ENCODE peak calls at places on chromosomes 11 and 22, in five cellular contexts. J is pancreas; T is astrocyte of the spinal cord; W is PC-3; K is activated CD4-positive, alpha-beta T cell treated with anti-CD3 and anti-CD28 coated beads for 24 hours. G is an unnamed sample.
A peak's percentile ranks its signal among the peaks of the same experiment; 100 is the strongest.

GRCh38 chr11:36622431-36623136 is 24.5 kb upstream of the RAG2 start:
- DNase-seq in J (no peak), T (peak; percentile 29), W (peak; percentile 48), K (no peak), G (peak; percentile 46)

GRCh38 chr22:48919851-48920589 is 907.7 kb downstream of the BRD1 start:
- DNase-seq in J (no peak), T (no peak), W (no peak), K (no peak), G (no peak)

GRCh38 chr11:59573216-59573615 is 42.4 kb downstream of the OSBP start:
- DNase-seq in J (no peak), T (peak; percentile 80), W (peak; percentile 48), K (no peak), G (no peak)

GRCh38 chr11:3146612-3147256 is 18.4 kb downstream of the OSBPL5 start:
- DNase-seq in J (no peak), T (peak; percentile 73), W (no peak), K (no peak), G (no peak)

GRCh38 chr11:6755303-6755952 is 16.3 kb downstream of the OR2AG2 start:
- DNase-seq in J (no peak), T (peak; percentile 29), W (peak; percentile 60), K (no peak), G (no peak)

GRCh38 chr11:119704849-119705248 is 24.2 kb downstream of the NECTIN1 start:
- DNase-seq in J (peak; percentile 13), T (no peak), W (no peak), K (no peak), G (no peak)

GRCh38 chr11:115220881-115221280 is 283.3 kb downstream of the CADM1 start:
- DNase-seq in J (no peak), T (no peak), W (no peak), K (no peak), G (no peak)

GRCh38 chr11:128720522-128720985 is 26.7 kb downstream of the FLI1 start:
- DNase-seq in J (no peak), T (peak; percentile 65), W (no peak), K (peak; percentile 27), G (no peak)

GRCh38 chr22:23175817-23176644 is 4.3 kb upstream of the BCR start:
- DNase-seq in J (peak; percentile 35), T (no peak), W (no peak), K (no peak), G (no peak)

GRCh38 chr11:9594267-9595046 is 21.0 kb downstream of the WEE1 start:
- DNase-seq in J (no peak), T (no peak), W (no peak), K (no peak), G (no peak)

GRCh38 chr11:61907871-61908729 is 9.3 kb downstream of the RAB3IL1 start:
- DNase-seq in J (peak; percentile 55), T (no peak), W (no peak), K (no peak), G (no peak)

GRCh38 chr11:44286268-44286880 is 23.6 kb downstream of the ALX4 start:
- DNase-seq in J (no peak), T (no peak), W (peak; percentile 70), K (peak; percentile 58), G (peak; percentile 50)

GRCh38 chr11:43547411-43547718 is 133.2 kb upstream of the HSD17B12 start:
- DNase-seq in J (peak; percentile 68), T (no peak), W (no peak), K (no peak), G (no peak)

GRCh38 chr22:25110846-25111578 is 88.6 kb upstream of the CRYBB3 start:
- DNase-seq in J (peak; percentile 93), T (peak; percentile 85), W (peak; percentile 71), K (peak; percentile 30), G (peak; percentile 49)

GRCh38 chr22:37777122-37777687 is 30.5 kb upstream of the GCAT start:
- DNase-seq in J (peak; percentile 88), T (peak; percentile 90), W (peak; percentile 96), K (no peak), G (no peak)

GRCh38 chr11:12968101-12968500 is 41.0 kb upstream of the RASSF10 start:
- DNase-seq in J (no peak), T (no peak), W (peak; percentile 69), K (no peak), G (no peak)

GRCh38 chr22:27749597-27750225 is 51.8 kb downstream of the MN1 start:
- DNase-seq in J (no peak), T (peak; percentile 43), W (no peak), K (no peak), G (no peak)

GRCh38 chr11:123254357-123254756 is 59.3 kb upstream of the CLMP start:
- DNase-seq in J (no peak), T (no peak), W (no peak), K (no peak), G (no peak)

GRCh38 chr11:46389450-46390330 is 1.9 kb downstream of the CHRM4 start:
- DNase-seq in J (peak; percentile 90), T (peak; percentile 61), W (peak; percentile 75), K (peak; percentile 65), G (peak; percentile 60)

GRCh38 chr11:96567193-96567592 is 177.4 kb downstream of the JRKL start:
- DNase-seq in J (no peak), T (peak; percentile 36), W (no peak), K (no peak), G (no peak)

GRCh38 chr11:117600261-117600783 is 196.7 kb downstream of the DSCAML1 start:
- DNase-seq in J (no peak), T (no peak), W (no peak), K (no peak), G (no peak)

GRCh38 chr11:33692013-33692504 is 8.6 kb downstream of the C11orf91 start:
- DNase-seq in J (no peak), T (peak; percentile 98), W (peak; percentile 96), K (no peak), G (no peak)

GRCh38 chr22:45818130-45819085 is 146.8 kb downstream of the ATXN10 start:
- DNase-seq in J (no peak), T (peak; percentile 38), W (no peak), K (no peak), G (no peak)

GRCh38 chr11:40987895-40988435 is 471.5 kb downstream of the LRRC4C start:
- DNase-seq in J (no peak), T (no peak), W (no peak), K (no peak), G (no peak)

GRCh38 chr22:29359469-29359868 is 28.9 kb downstream of the AP1B1 start:
- DNase-seq in J (peak; percentile 72), T (peak; percentile 76), W (peak; percentile 51), K (no peak), G (no peak)

GRCh38 chr11:46529086-46529905 is 64.5 kb downstream of the AMBRA1 start:
- DNase-seq in J (no peak), T (peak; percentile 46), W (peak; percentile 65), K (peak; percentile 63), G (peak; percentile 59)

GRCh38 chr22:40597541-40598453 is 38.7 kb downstream of the MRTFA start:
- DNase-seq in J (no peak), T (peak; percentile 19), W (peak; percentile 38), K (no peak), G (no peak)

GRCh38 chr11:44928807-44929206 is 21.9 kb downstream of the TP53I11 start:
- DNase-seq in J (no peak), T (no peak), W (no peak), K (no peak), G (no peak)

GRCh38 chr22:37054078-37054440 is 2.5 kb downstream of the KCTD17 start:
- DNase-seq in J (no peak), T (no peak), W (no peak), K (no peak), G (no peak)

GRCh38 chr11:128874406-128874805 is 7.3 kb upstream of the KCNJ1 start:
- DNase-seq in J (no peak), T (peak; percentile 4), W (no peak), K (no peak), G (no peak)

GRCh38 chr11:83711035-83711630 is 425.0 kb upstream of the CCDC90B start:
- DNase-seq in J (no peak), T (no peak), W (no peak), K (no peak), G (no peak)

GRCh38 chr22:44378380-44378779 is 65.6 kb upstream of the SHISAL1 start:
- DNase-seq in J (no peak), T (no peak), W (no peak), K (no peak), G (no peak)

GRCh38 chr11:316031-316701 is 2.3 kb downstream of the IFITM1 start:
- DNase-seq in J (peak; percentile 82), T (no peak), W (no peak), K (no peak), G (no peak)

GRCh38 chr11:116660011-116660410 is 112.8 kb downstream of the BUD13 start:
- DNase-seq in J (no peak), T (no peak), W (no peak), K (no peak), G (no peak)